ENCODE peak calls at places on chromosomes 1 and 21, in four cellular contexts. B, C, F and Y are unnamed samples.

GRCh38 chr1:54305906-54306514 is 100.2 kb downstream of the SSBP3 start:
- DNase-seq in F (no peak), B (no peak), C (no peak), Y (no peak)

GRCh38 chr1:4172659-4173599 is 272.9 kb upstream of the C1orf174 start:
- DNase-seq in B (no peak), F (peak; percentile 53), C (peak; percentile 40), Y (no peak)

GRCh38 chr1:192862271-192862670 is 53.4 kb downstream of the RGS2 start:
- DNase-seq in F (no peak), B (no peak), C (no peak), Y (no peak)

GRCh38 chr1:222547944-222548671 is at the start of gene HHIPL2:
- DNase-seq in C (no peak), F (no peak), B (no peak), Y (no peak)

GRCh38 chr1:43763497-43763973 is 56.2 kb downstream of the ST3GAL3 start:
- DNase-seq in F (peak; percentile 67), B (peak; percentile 81), C (peak; percentile 88), Y (peak; percentile 68)

GRCh38 chr1:166902279-166902678 is 26.2 kb upstream of the TADA1 start:
- DNase-seq in B (peak; percentile 68), C (no peak), F (no peak), Y (peak; percentile 58)

GRCh38 chr1:154407866-154408777 is 3.0 kb downstream of the IL6R start:
- DNase-seq in B (no peak), F (peak; percentile 46), C (no peak), Y (no peak)

GRCh38 chr1:58397187-58397820 is 149.2 kb downstream of the OMA1 start:
- DNase-seq in F (no peak), B (peak; percentile 94), C (no peak), Y (peak; percentile 90)

GRCh38 chr21:28822882-28823335 is 169.8 kb downstream of the LTN1 start:
- DNase-seq in F (no peak), C (no peak), B (peak; percentile 28), Y (no peak)

GRCh38 chr1:211377539-211378461 is 51.2 kb downstream of the TRAF5 start:
- DNase-seq in C (no peak), B (no peak), F (no peak), Y (no peak)

GRCh38 chr21:29164330-29164942 is 34.0 kb downstream of the MAP3K7CL start:
- DNase-seq in C (peak; percentile 44), B (peak; percentile 81), F (peak; percentile 45), Y (peak; percentile 71)

GRCh38 chr1:238409191-238409846 is 518.6 kb upstream of the ZP4 start:
- DNase-seq in F (no peak), B (peak; percentile 99), C (no peak), Y (peak; percentile 99)

GRCh38 chr1:54428838-54429513 is 22.8 kb upstream of the SSBP3 start:
- DNase-seq in F (no peak), C (no peak), B (no peak), Y (no peak)

GRCh38 chr1:36182734-36183133 is 26.8 kb downstream of the MAP7D1 start:
- DNase-seq in B (no peak), F (no peak), C (peak; percentile 34), Y (no peak)

GRCh38 chr1:177857285-177857684 is 112.6 kb downstream of the SEC16B start:
- DNase-seq in F (no peak), C (no peak), B (no peak), Y (no peak)

GRCh38 chr1:36306210-36306901 is at the start of gene SH3D21:
- DNase-seq in F (peak; percentile 42), B (no peak), C (peak; percentile 87), Y (no peak)

GRCh38 chr1:229230136-229230892 is 40.6 kb upstream of the RAB4A start:
- DNase-seq in C (no peak), F (no peak), B (no peak), Y (no peak)

GRCh38 chr1:30414851-30415165 is 308.6 kb downstream of the MATN1 start:
- DNase-seq in C (no peak), F (no peak), B (no peak), Y (no peak)

GRCh38 chr1:48701445-48701844 is 75.2 kb downstream of the BEND5 start:
- DNase-seq in C (no peak), F (no peak), B (no peak), Y (no peak)

GRCh38 chr1:54052470-54052933 is 502 bp downstream of the TMEM59 start:
- DNase-seq in F (peak; percentile 31), C (peak; percentile 66), B (peak; percentile 84), Y (no peak)

GRCh38 chr1:153536618-153537375 is 1.0 kb upstream of the S100A6 start:
- DNase-seq in F (no peak), B (no peak), C (no peak), Y (no peak)

GRCh38 chr1:215637041-215637573 is 70.0 kb downstream of the KCTD3 start:
- DNase-seq in F (no peak), B (peak; percentile 89), C (no peak), Y (peak; percentile 88)

DNA sequence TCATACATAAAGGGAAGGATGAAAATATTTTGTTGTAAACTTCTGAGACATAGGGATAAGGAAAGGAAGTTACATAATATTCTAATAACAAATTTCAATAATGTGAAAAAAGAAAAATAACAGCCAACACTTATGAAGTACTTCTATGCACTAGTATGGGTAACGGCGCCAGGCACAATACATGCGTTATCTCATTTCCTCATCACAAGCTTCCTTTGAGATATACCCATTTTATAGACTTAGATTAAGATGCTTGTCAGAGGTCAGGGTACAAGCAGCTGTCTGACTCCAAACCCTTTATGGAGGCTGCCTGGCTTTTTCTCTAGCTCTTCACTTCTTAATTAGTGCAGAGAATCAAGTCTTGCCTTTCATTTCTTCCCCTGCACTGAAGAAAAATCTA is 41.3 kb downstream of the TCP10L start:
- DNase-seq in F (peak; percentile 6), C (no peak), B (no peak), Y (no peak)
- H3K9ac ChIP-seq in F (no peak overlapping the region), C (no peak overlapping the region), B (no peak overlapping the region), Y (no peak overlapping the region)

GRCh38 chr1:27601321-27601770 is 2.6 kb downstream of the AHDC1 start:
- DNase-seq in F (no peak), C (no peak), B (no peak), Y (no peak)
- H3K9ac ChIP-seq in F (no peak overlapping the region), C (no peak overlapping the region), B (peak overlapping the region; percentile 58), Y (peak overlapping the region; percentile 81)

GRCh38 chr1:7554343-7555270 is 216.5 kb upstream of the VAMP3 start:
- DNase-seq in F (no peak), C (no peak), B (peak; percentile 22), Y (peak; percentile 12)
- H3K9ac ChIP-seq in F (no peak overlapping the region), C (no peak overlapping the region), B (no peak overlapping the region), Y (no peak overlapping the region)

DNA sequence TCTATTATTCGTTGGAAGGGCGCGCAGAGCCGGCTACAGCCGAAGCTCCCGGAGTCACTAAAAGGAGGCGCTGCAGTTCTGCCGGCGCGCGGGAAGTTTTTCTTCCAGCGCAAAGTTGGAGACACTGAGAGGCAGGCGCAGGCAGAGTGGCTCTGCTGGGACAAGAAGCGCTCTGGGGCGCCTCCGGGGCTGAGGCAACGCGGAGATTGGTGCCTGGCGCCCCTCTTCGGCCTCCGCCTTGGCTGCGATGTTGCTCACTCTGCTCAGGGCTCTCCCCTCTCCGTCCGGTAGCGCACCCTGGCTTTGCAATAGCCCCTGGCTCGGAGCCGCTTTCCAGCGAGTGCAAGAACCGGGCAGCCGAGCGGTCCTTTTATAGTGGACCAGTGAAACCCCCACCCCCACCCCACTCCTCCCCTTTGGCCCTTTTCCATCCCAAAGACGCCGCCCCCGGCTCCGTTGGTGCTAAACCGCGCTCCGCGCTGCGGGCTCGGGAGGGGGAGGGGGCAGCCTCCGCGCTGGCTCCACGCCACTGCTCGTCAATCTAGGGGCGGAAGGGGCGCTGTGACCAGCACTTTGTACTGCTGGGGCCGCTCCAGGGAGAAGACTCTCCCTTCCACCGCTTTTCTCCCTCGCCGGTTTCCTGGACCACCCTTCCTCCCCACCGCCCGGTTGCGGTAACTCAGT is at the start of gene ADAMTS1:
- DNase-seq in B (peak; percentile 70), F (peak; percentile 45), C (peak; percentile 95), Y (peak; percentile 62)
- H3K9ac ChIP-seq in B (peak within 1 kb of the TSS; percentile 95), F (peak within 1 kb of the TSS; percentile 30), C (peak within 1 kb of the TSS; percentile 19), Y (peak within 1 kb of the TSS; percentile 90)

GRCh38 chr21:35297665-35298064 is 248.6 kb upstream of the RUNX1 start:
- DNase-seq in C (no peak), F (no peak), B (no peak), Y (no peak)

GRCh38 chr21:35291963-35292627 is 243.0 kb upstream of the RUNX1 start:
- DNase-seq in C (no peak), F (no peak), B (peak; percentile 72), Y (peak; percentile 72)

GRCh38 chr21:35291034-35291433 is 241.9 kb upstream of the RUNX1 start:
- DNase-seq in F (no peak), B (no peak), C (no peak), Y (no peak)

GRCh38 chr21:35298757-35299156 is 249.7 kb upstream of the RUNX1 start:
- DNase-seq in B (no peak), C (no peak), F (no peak), Y (no peak)

GRCh38 chr21:35294231-35294898 is 245.3 kb upstream of the RUNX1 start:
- DNase-seq in C (peak; percentile 21), B (no peak), F (peak; percentile 38), Y (no peak)
- H3K9ac ChIP-seq in C (no peak overlapping the region), B (no peak overlapping the region), F (no peak overlapping the region), Y (no peak overlapping the region)